ENCODE peak calls at places on chromosomes 5 and 9, in five cellular contexts. One of them, this sample, is unnamed.

GRCh38 chr9:137709411-137710101 is 90.8 kb downstream of the EHMT1 start:
- DNase-seq in neural crest cell: no peak
- DNase-seq in prostate gland: no peak
- DNase-seq in PC-3: no peak
- DNase-seq in dorsolateral prefrontal cortex: no peak
- DNase-seq in this sample: no peak

GRCh38 chr9:69157751-69158466 is 16.2 kb upstream of the TJP2 start:
- DNase-seq in prostate gland: no peak
- DNase-seq in PC-3: no peak
- DNase-seq in neural crest cell: no peak
- DNase-seq in dorsolateral prefrontal cortex: no peak
- DNase-seq in this sample: peak

GRCh38 chr5:98839469-98840383 is 66.3 kb downstream of the RGMB start:
- DNase-seq in PC-3: peak
- DNase-seq in prostate gland: no peak
- DNase-seq in neural crest cell: no peak
- DNase-seq in dorsolateral prefrontal cortex: no peak
- DNase-seq in this sample: peak

GRCh38 chr5:13133951-13134350 is 810.5 kb downstream of the DNAH5 start:
- DNase-seq in dorsolateral prefrontal cortex: no peak
- DNase-seq in prostate gland: no peak
- DNase-seq in neural crest cell: no peak
- DNase-seq in PC-3: no peak
- DNase-seq in this sample: no peak

GRCh38 chr9:120689860-120690259 is 24.4 kb downstream of the MEGF9 start:
- DNase-seq in dorsolateral prefrontal cortex: no peak
- DNase-seq in prostate gland: no peak
- DNase-seq in neural crest cell: no peak
- DNase-seq in PC-3: no peak
- DNase-seq in this sample: peak

GRCh38 chr9:16705121-16705604 is 165.3 kb downstream of the BNC2 start:
- DNase-seq in prostate gland: peak
- DNase-seq in PC-3: peak
- DNase-seq in neural crest cell: peak
- DNase-seq in dorsolateral prefrontal cortex: no peak
- DNase-seq in this sample: peak

GRCh38 chr9:72844440-72844768 is 108.4 kb downstream of the ALDH1A1 start:
- DNase-seq in dorsolateral prefrontal cortex: no peak
- DNase-seq in prostate gland: no peak
- DNase-seq in neural crest cell: no peak
- DNase-seq in PC-3: no peak
- DNase-seq in this sample: no peak

GRCh38 chr9:93216072-93216364 is 32.1 kb downstream of the WNK2 start:
- DNase-seq in dorsolateral prefrontal cortex: no peak
- DNase-seq in prostate gland: no peak
- DNase-seq in PC-3: no peak
- DNase-seq in neural crest cell: no peak
- DNase-seq in this sample: no peak

GRCh38 chr9:113620377-113621161 is 157.0 kb downstream of the RGS3 start:
- DNase-seq in neural crest cell: no peak
- DNase-seq in prostate gland: peak
- DNase-seq in PC-3: peak
- DNase-seq in dorsolateral prefrontal cortex: peak
- DNase-seq in this sample: peak

GRCh38 chr9:121169094-121169601 is 32.5 kb downstream of the RAB14 start:
- DNase-seq in neural crest cell: no peak
- DNase-seq in prostate gland: no peak
- DNase-seq in PC-3: peak
- DNase-seq in dorsolateral prefrontal cortex: no peak
- DNase-seq in this sample: peak

GRCh38 chr5:145362261-145362660 is 472.9 kb downstream of the PRELID2 start:
- DNase-seq in neural crest cell: no peak
- DNase-seq in dorsolateral prefrontal cortex: no peak
- DNase-seq in prostate gland: no peak
- DNase-seq in PC-3: peak
- DNase-seq in this sample: peak

GRCh38 chr9:21683484-21684175 is 118.8 kb upstream of the MTAP start:
- DNase-seq in dorsolateral prefrontal cortex: no peak
- DNase-seq in PC-3: no peak
- DNase-seq in neural crest cell: no peak
- DNase-seq in prostate gland: no peak
- DNase-seq in this sample: no peak

GRCh38 chr9:89079421-89079820 is 88.2 kb downstream of the S1PR3 start:
- DNase-seq in PC-3: no peak
- DNase-seq in dorsolateral prefrontal cortex: no peak
- DNase-seq in neural crest cell: no peak
- DNase-seq in prostate gland: no peak
- DNase-seq in this sample: peak

GRCh38 chr9:95063300-95063699 is 254.2 kb downstream of the FANCC start:
- DNase-seq in PC-3: no peak
- DNase-seq in neural crest cell: no peak
- DNase-seq in prostate gland: no peak
- DNase-seq in dorsolateral prefrontal cortex: no peak
- DNase-seq in this sample: no peak

GRCh38 chr5:134524826-134525686 is at the start of gene JADE2:
- DNase-seq in PC-3: peak
- DNase-seq in prostate gland: peak
- DNase-seq in dorsolateral prefrontal cortex: peak
- DNase-seq in neural crest cell: peak
- DNase-seq in this sample: peak

GRCh38 chr5:1047332-1047965 is 38.8 kb downstream of the NKD2 start:
- DNase-seq in neural crest cell: no peak
- DNase-seq in dorsolateral prefrontal cortex: no peak
- DNase-seq in PC-3: no peak
- DNase-seq in prostate gland: no peak
- DNase-seq in this sample: no peak

GRCh38 chr9:120909904-120910303 is 16.7 kb downstream of the TRAF1 start:
- DNase-seq in neural crest cell: no peak
- DNase-seq in dorsolateral prefrontal cortex: no peak
- DNase-seq in prostate gland: no peak
- DNase-seq in PC-3: peak
- DNase-seq in this sample: no peak

GRCh38 chr5:410911-411517 is 32.0 kb upstream of the EXOC3 start:
- DNase-seq in neural crest cell: no peak
- DNase-seq in dorsolateral prefrontal cortex: no peak
- DNase-seq in PC-3: no peak
- DNase-seq in prostate gland: no peak
- DNase-seq in this sample: no peak

GRCh38 chr9:68562456-68562855 is 21.8 kb upstream of the TMEM252 start:
- DNase-seq in PC-3: no peak
- DNase-seq in neural crest cell: no peak
- DNase-seq in dorsolateral prefrontal cortex: no peak
- DNase-seq in prostate gland: no peak
- DNase-seq in this sample: no peak

GRCh38 chr5:135246605-135246922 is 152.5 kb downstream of the MACROH2A1 start:
- DNase-seq in dorsolateral prefrontal cortex: no peak
- DNase-seq in PC-3: no peak
- DNase-seq in neural crest cell: no peak
- DNase-seq in prostate gland: no peak
- DNase-seq in this sample: peak

GRCh38 chr5:83011990-83012389 is 65.2 kb downstream of the TMEM167A start:
- DNase-seq in PC-3: no peak
- DNase-seq in neural crest cell: no peak
- DNase-seq in dorsolateral prefrontal cortex: no peak
- DNase-seq in prostate gland: no peak
- DNase-seq in this sample: no peak

GRCh38 chr5:62977641-62978040 is 399.0 kb downstream of the LRRC70 start:
- DNase-seq in dorsolateral prefrontal cortex: no peak
- DNase-seq in prostate gland: no peak
- DNase-seq in PC-3: no peak
- DNase-seq in neural crest cell: no peak
- DNase-seq in this sample: no peak

GRCh38 chr5:141960018-141960417 is 2.0 kb upstream of the PCDH12 start:
- DNase-seq in neural crest cell: no peak
- DNase-seq in prostate gland: no peak
- DNase-seq in PC-3: no peak
- DNase-seq in dorsolateral prefrontal cortex: no peak
- DNase-seq in this sample: no peak
- TF ChIP-seq CTCF in neural crest cell: no peak
- TF ChIP-seq CTCF in prostate gland: peak
- TF ChIP-seq CTCF in PC-3: peak
- TF ChIP-seq CTCF in dorsolateral prefrontal cortex: peak
- TF ChIP-seq CTCF in this sample: peak

GRCh38 chr5:54988817-54989216 is 3.4 kb upstream of the ESM1 start:
- DNase-seq in neural crest cell: no peak
- DNase-seq in prostate gland: no peak
- DNase-seq in dorsolateral prefrontal cortex: no peak
- DNase-seq in PC-3: no peak
- DNase-seq in this sample: no peak

GRCh38 chr5:54981928-54982327 is 3.5 kb downstream of the ESM1 start:
- DNase-seq in neural crest cell: no peak
- DNase-seq in PC-3: no peak
- DNase-seq in dorsolateral prefrontal cortex: no peak
- DNase-seq in prostate gland: no peak
- DNase-seq in this sample: no peak

GRCh38 chr5:54986269-54986654 is 869 bp upstream of the ESM1 start:
- DNase-seq in prostate gland: no peak
- DNase-seq in neural crest cell: no peak
- DNase-seq in dorsolateral prefrontal cortex: no peak
- DNase-seq in PC-3: no peak
- DNase-seq in this sample: no peak

GRCh38 chr5:54988218-54988617 is 2.8 kb upstream of the ESM1 start:
- DNase-seq in dorsolateral prefrontal cortex: no peak
- DNase-seq in prostate gland: no peak
- DNase-seq in PC-3: no peak
- DNase-seq in neural crest cell: no peak
- DNase-seq in this sample: no peak

GRCh38 chr5:54985301-54986268 is at the start of gene ESM1:
- DNase-seq in PC-3: peak
- DNase-seq in dorsolateral prefrontal cortex: no peak
- DNase-seq in neural crest cell: no peak
- DNase-seq in prostate gland: no peak
- DNase-seq in this sample: peak
- TF ChIP-seq CTCF in PC-3: no peak
- TF ChIP-seq CTCF in dorsolateral prefrontal cortex: no peak
- TF ChIP-seq CTCF in neural crest cell: no peak
- TF ChIP-seq CTCF in prostate gland: no peak
- TF ChIP-seq CTCF in this sample: no peak

GRCh38 chr5:60688980-60689379 is 11.0 kb downstream of the DEPDC1B start:
- DNase-seq in PC-3: no peak
- DNase-seq in neural crest cell: no peak
- DNase-seq in prostate gland: no peak
- DNase-seq in dorsolateral prefrontal cortex: no peak
- DNase-seq in this sample: no peak
- TF ChIP-seq CTCF in PC-3: no peak
- TF ChIP-seq CTCF in neural crest cell: no peak
- TF ChIP-seq CTCF in prostate gland: no peak
- TF ChIP-seq CTCF in dorsolateral prefrontal cortex: no peak
- TF ChIP-seq CTCF in this sample: no peak

GRCh38 chr5:65742565-65743231 is 20.7 kb downstream of the NLN start:
- DNase-seq in PC-3: peak
- DNase-seq in prostate gland: no peak
- DNase-seq in neural crest cell: no peak
- DNase-seq in dorsolateral prefrontal cortex: no peak
- DNase-seq in this sample: peak
- TF ChIP-seq CTCF in PC-3: peak
- TF ChIP-seq CTCF in prostate gland: peak
- TF ChIP-seq CTCF in neural crest cell: peak
- TF ChIP-seq CTCF in dorsolateral prefrontal cortex: peak
- TF ChIP-seq CTCF in this sample: peak

DNA sequence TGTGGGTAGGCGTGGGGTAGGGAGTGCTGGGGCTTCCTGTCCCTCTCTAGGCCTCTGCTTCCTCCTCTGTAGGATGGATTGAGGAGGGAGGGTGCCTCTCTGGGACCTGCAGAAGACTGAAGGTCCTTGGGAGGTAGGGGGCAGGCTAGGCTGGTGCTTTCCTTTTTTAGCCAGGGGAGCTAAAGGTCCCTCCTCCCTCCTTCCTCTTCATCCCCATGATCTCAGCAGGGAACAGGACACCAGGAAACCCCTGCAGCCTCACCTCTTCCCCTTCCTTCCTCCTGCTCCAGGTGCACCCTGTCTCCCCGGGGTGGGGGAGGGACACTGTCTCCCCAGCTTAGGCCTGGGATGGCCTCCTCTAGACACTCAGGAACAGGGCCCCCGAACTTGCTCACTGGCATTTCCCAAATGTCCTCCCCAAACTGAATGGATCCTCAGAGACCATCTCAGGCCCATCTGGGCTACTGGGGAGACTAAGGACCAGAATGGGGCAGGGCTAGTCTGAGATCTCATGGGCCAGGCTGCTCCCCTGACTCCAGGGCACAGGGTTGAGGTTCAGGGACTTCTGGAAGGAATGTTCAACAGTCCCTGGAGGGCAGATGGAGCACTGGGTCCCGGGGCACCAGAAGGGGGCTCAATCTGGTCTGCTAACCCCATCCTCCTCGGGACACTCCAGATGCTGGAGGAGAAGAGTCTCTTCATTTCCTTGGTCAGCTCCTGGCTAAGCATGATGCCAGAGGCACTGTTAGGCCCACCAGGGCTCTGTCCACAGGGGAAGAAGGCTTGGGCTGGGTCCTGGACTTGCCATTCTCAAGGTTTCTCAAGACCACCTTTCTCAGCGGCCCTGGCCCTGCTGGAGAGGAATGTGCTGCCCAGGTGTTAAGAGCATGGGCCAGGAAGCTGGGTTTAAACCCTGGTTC is 8.2 kb downstream of the SH2D3C start:
- DNase-seq in dorsolateral prefrontal cortex: no peak
- DNase-seq in neural crest cell: no peak
- DNase-seq in prostate gland: no peak
- DNase-seq in PC-3: no peak
- DNase-seq in this sample: no peak
- TF ChIP-seq CTCF in dorsolateral prefrontal cortex: no peak
- TF ChIP-seq CTCF in neural crest cell: no peak
- TF ChIP-seq CTCF in prostate gland: no peak
- TF ChIP-seq CTCF in PC-3: no peak
- TF ChIP-seq CTCF in this sample: no peak

GRCh38 chr5:69261034-69261433 is 26.3 kb downstream of the CDK7 start:
- DNase-seq in dorsolateral prefrontal cortex: no peak
- DNase-seq in neural crest cell: no peak
- DNase-seq in PC-3: peak
- DNase-seq in prostate gland: no peak
- DNase-seq in this sample: peak

GRCh38 chr5:69271376-69271775 is 36.7 kb downstream of the CDK7 start:
- DNase-seq in neural crest cell: no peak
- DNase-seq in PC-3: peak
- DNase-seq in prostate gland: no peak
- DNase-seq in dorsolateral prefrontal cortex: no peak
- DNase-seq in this sample: peak

GRCh38 chr5:69270827-69271226 is 36.1 kb downstream of the CDK7 start:
- DNase-seq in dorsolateral prefrontal cortex: no peak
- DNase-seq in prostate gland: no peak
- DNase-seq in PC-3: no peak
- DNase-seq in neural crest cell: no peak
- DNase-seq in this sample: no peak

GRCh38 chr5:69268899-69269298 is 34.2 kb downstream of the CDK7 start:
- DNase-seq in neural crest cell: no peak
- DNase-seq in dorsolateral prefrontal cortex: no peak
- DNase-seq in prostate gland: no peak
- DNase-seq in PC-3: no peak
- DNase-seq in this sample: no peak

GRCh38 chr5:69265931-69266330 is 31.2 kb downstream of the CDK7 start:
- DNase-seq in neural crest cell: no peak
- DNase-seq in PC-3: peak
- DNase-seq in prostate gland: no peak
- DNase-seq in dorsolateral prefrontal cortex: no peak
- DNase-seq in this sample: no peak
- TF ChIP-seq CTCF in neural crest cell: peak
- TF ChIP-seq CTCF in PC-3: peak
- TF ChIP-seq CTCF in prostate gland: no peak
- TF ChIP-seq CTCF in dorsolateral prefrontal cortex: no peak
- TF ChIP-seq CTCF in this sample: peak

GRCh38 chr5:75885849-75886596 is 168.8 kb upstream of the POC5 start:
- DNase-seq in PC-3: no peak
- DNase-seq in dorsolateral prefrontal cortex: no peak
- DNase-seq in prostate gland: no peak
- DNase-seq in neural crest cell: peak
- DNase-seq in this sample: no peak
- TF ChIP-seq CTCF in PC-3: peak
- TF ChIP-seq CTCF in dorsolateral prefrontal cortex: peak
- TF ChIP-seq CTCF in prostate gland: peak
- TF ChIP-seq CTCF in neural crest cell: peak
- TF ChIP-seq CTCF in this sample: no peak